ENCODE peak calls at places on chromosomes 3 and 15, in seven cellular contexts. V, E, B, T, C, F and K are unnamed samples. For H3K4me1, the result is how much of the 10 kb centered on the place peaks cover.

GRCh38 chr15:29713784-29714183 is 108.5 kb downstream of the TJP1 start:
- DNase-seq in V (no peak), E (no peak), B (no peak), T (no peak), C (no peak), F (no peak), K (no peak)

GRCh38 chr3:46856576-46857471 is 6.4 kb downstream of the MYL3 start:
- DNase-seq in V (no peak), E (no peak), B (no peak), T (no peak), C (no peak), F (no peak), K (no peak)

GRCh38 chr3:28699283-28699682 is 350.7 kb upstream of the AZI2 start:
- DNase-seq in V (no peak), E (no peak), B (no peak), T (no peak), C (no peak), F (peak), K (no peak)

GRCh38 chr15:59691194-59691805 is 2.2 kb upstream of the BNIP2 start:
- DNase-seq in V (peak), E (no peak), B (no peak), T (peak), C (no peak), F (peak), K (peak)

GRCh38 chr3:45647148-45647619 is 42.0 kb upstream of the SACM1L start:
- DNase-seq in V (peak), E (no peak), B (no peak), T (peak), C (no peak), F (peak), K (no peak)

GRCh38 chr3:110332591-110332990 is 739.0 kb upstream of the NECTIN3 start:
- DNase-seq in V (no peak), E (no peak), B (no peak), T (no peak), C (no peak), F (no peak), K (peak)

GRCh38 chr3:173890091-173890490 is 492.5 kb downstream of the NLGN1 start:
- DNase-seq in V (no peak), E (no peak), B (no peak), T (no peak), C (no peak), F (no peak), K (no peak)

GRCh38 chr3:168040624-168041208 is 55.0 kb downstream of the GOLIM4 start:
- DNase-seq in V (peak), E (no peak), B (peak), T (peak), C (no peak), F (peak), K (peak)

GRCh38 chr3:46705751-46706572 is 4.8 kb downstream of the TMIE start:
- DNase-seq in V (peak), E (no peak), B (no peak), T (peak), C (no peak), F (peak), K (peak)

GRCh38 chr3:150078983-150079739 is 108.5 kb upstream of the PFN2 start:
- DNase-seq in V (peak), E (no peak), B (no peak), T (peak), C (no peak), F (peak), K (no peak)

GRCh38 chr15:43514241-43515057 is 3.0 kb upstream of the MAP1A start:
- DNase-seq in V (peak), E (no peak), B (peak), T (peak), C (no peak), F (no peak), K (peak)

GRCh38 chr3:58009026-58009748 is 965 bp downstream of the FLNB start:
- DNase-seq in V (peak), E (no peak), B (peak), T (no peak), C (no peak), F (no peak), K (peak)

GRCh38 chr3:177824190-177824786 is 627.0 kb upstream of the TBL1XR1 start:
- DNase-seq in V (peak), E (no peak), B (no peak), T (peak), C (no peak), F (peak), K (no peak)
- H3K27ac ChIP-seq in V (peak), E (peak), B (no peak), T (peak), C (no peak), F (peak), K (no peak)

GRCh38 chr15:50138391-50138790 is 19.4 kb upstream of the ATP8B4 start:
- DNase-seq in V (peak), E (no peak), B (no peak), T (peak), C (no peak), F (no peak), K (no peak)

GRCh38 chr15:50137893-50138292 is 18.9 kb upstream of the ATP8B4 start:
- DNase-seq in V (no peak), E (no peak), B (no peak), T (peak), C (no peak), F (peak), K (no peak)

GRCh38 chr15:50135123-50135541 is 16.1 kb upstream of the ATP8B4 start:
- DNase-seq in V (peak), E (no peak), B (no peak), T (peak), C (no peak), F (peak), K (no peak)

GRCh38 chr15:50140097-50140496 is 21.1 kb upstream of the ATP8B4 start:
- DNase-seq in V (peak), E (no peak), B (no peak), T (peak), C (no peak), F (no peak), K (peak)

DNA sequence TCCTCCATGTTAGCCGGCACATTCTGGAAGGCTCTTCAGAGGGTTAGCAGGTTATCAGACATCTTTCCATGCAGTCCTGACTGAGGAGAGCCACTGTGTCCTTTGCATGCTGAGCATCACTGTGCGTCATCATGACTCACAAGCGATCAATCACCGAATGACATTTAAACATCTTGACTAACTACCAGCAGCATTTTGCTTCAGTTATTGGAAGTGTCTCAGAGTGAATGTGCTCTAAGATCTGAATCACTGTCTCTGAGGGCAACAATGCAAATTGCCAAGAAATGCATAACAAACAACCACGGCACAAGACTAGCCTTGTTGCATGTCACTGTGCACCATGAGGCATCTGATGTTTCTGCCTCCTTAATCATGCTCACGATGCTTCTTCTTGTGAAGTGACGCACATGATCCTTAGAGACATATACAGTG is 18.3 kb upstream of the ATP8B4 start:
- DNase-seq in V (peak), E (no peak), B (no peak), T (peak), C (no peak), F (peak), K (no peak)
- H3K4me1 ChIP-seq in V (under half), E (under half), B (under half), T (under half), C (under half), F (under half), K (under half)

DNA sequence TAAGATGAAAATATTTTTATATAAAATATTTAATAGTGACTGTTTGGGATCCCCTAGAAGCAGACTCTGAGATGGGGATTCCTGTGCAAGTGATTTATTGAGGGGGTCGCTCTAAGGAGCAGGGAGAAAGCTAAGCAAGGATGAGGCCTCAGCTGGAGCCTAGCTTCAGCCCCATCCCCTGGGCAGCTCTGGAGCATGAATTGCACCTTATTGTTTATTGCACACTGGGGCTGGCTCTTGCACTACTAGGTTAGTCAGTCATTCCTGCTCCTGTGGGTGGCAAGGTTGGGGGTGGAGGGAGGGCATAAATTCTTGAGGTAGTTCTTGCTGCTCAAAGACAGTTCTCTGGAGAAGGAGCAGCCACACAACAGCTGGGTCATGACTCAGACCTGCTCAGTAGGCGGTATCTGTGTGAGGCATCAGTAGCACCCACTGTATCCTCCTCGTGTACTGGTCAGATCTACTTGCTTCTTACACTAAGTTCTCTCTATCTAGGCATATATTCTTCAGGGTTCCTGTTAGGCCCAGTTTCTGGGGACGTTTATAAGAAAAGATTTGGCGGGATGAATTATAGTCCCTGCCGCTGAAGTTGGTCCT is 27.2 kb upstream of the TNFSF10 start:
- DNase-seq in V (peak), E (no peak), B (no peak), T (peak), C (no peak), F (no peak), K (no peak)
- H4K8ac ChIP-seq in V (no peak), E (no peak), B (no peak), T (no peak), C (no peak), F (no peak), K (no peak)

GRCh38 chr3:148004331-148004730 is 595.2 kb downstream of the ZIC1 start:
- DNase-seq in V (no peak), E (peak), B (no peak), T (no peak), C (no peak), F (no peak), K (no peak)
- H3K27ac ChIP-seq in V (no peak), E (peak), B (no peak), T (no peak), C (no peak), F (no peak), K (no peak)

DNA sequence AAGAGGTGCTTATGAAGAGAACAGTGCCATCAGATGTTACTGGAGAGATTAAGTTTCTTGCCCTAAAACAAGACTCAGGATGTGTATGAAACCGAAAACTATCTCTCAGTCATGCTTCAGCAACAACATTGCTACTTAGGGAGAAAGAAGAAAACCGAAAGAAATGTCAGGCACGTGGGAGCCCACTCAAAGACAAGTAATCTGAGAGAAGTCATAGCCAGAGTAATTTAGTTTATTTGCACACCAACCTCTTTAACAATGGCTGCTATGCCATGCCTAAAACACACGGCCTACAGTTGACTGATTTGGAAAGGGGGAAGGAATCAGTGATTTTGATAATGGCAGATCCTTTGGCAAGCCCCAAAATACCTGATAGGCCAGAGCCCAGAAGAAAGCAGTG is 162.9 kb downstream of the TIGIT start:
- DNase-seq in V (no peak), E (no peak), B (no peak), T (no peak), C (no peak), F (no peak), K (no peak)
- H3K4me1 ChIP-seq in V (under half), E (under half), B (under half), T (under half), C (under half), F (under half), K (under half)

GRCh38 chr3:39515681-39516441 is 48.4 kb downstream of the MOBP start:
- DNase-seq in V (no peak), E (no peak), B (no peak), T (no peak), C (no peak), F (no peak), K (no peak)

GRCh38 chr3:39524107-39524506 is 56.6 kb downstream of the MOBP start:
- DNase-seq in V (no peak), E (no peak), B (no peak), T (no peak), C (no peak), F (no peak), K (peak)

GRCh38 chr3:39519554-39519953 is 52.1 kb downstream of the MOBP start:
- DNase-seq in V (no peak), E (no peak), B (no peak), T (no peak), C (no peak), F (no peak), K (no peak)

GRCh38 chr3:39521456-39521855 is 54.0 kb downstream of the MOBP start:
- DNase-seq in V (no peak), E (no peak), B (no peak), T (no peak), C (no peak), F (no peak), K (no peak)

GRCh38 chr3:39519076-39519475 is 51.6 kb downstream of the MOBP start:
- DNase-seq in V (no peak), E (no peak), B (no peak), T (no peak), C (no peak), F (no peak), K (no peak)
- H4K8ac ChIP-seq in V (no peak), E (no peak), B (no peak), T (no peak), C (no peak), F (no peak), K (no peak)